ENCODE peak calls at places on chromosomes 2 and 18, in six cellular contexts. Z, O, P, F, V and I are unnamed samples.

GRCh38 chr2:186456941-186457340 is 29.1 kb upstream of the ZC3H15 start:
- DNase-seq in Z (no peak), O (peak), P (no peak), F (no peak), V (no peak), I (no peak)

GRCh38 chr18:35618703-35619102 is 37.2 kb downstream of the GALNT1 start:
- DNase-seq in Z (no peak), O (peak), P (no peak), F (no peak), V (no peak), I (no peak)

GRCh38 chr2:71166812-71167211 is 36.4 kb downstream of the MPHOSPH10 start:
- DNase-seq in Z (no peak), O (no peak), P (no peak), F (no peak), V (no peak), I (no peak)

GRCh38 chr2:239460780-239461179 is 60.0 kb upstream of the HDAC4 start:
- DNase-seq in Z (no peak), O (no peak), P (no peak), F (no peak), V (no peak), I (no peak)

GRCh38 chr2:25294573-25295462 is 46.9 kb downstream of the DNMT3A start:
- DNase-seq in Z (no peak), O (peak), P (peak), F (no peak), V (no peak), I (no peak)

GRCh38 chr2:217218269-217219140 is 358.6 kb upstream of the TNP1 start:
- DNase-seq in Z (no peak), O (peak), P (no peak), F (peak), V (no peak), I (no peak)

GRCh38 chr2:141439524-141439923 is 691.3 kb downstream of the LRP1B start:
- DNase-seq in Z (no peak), O (peak), P (no peak), F (no peak), V (no peak), I (peak)

GRCh38 chr2:235584269-235585007 is 90.6 kb downstream of the AGAP1 start:
- DNase-seq in Z (no peak), O (no peak), P (no peak), F (no peak), V (no peak), I (no peak)

GRCh38 chr2:26890341-26891000 is 42.5 kb downstream of the DPYSL5 start:
- DNase-seq in Z (no peak), O (no peak), P (no peak), F (no peak), V (no peak), I (no peak)

GRCh38 chr2:100757621-100758394 is 62.1 kb upstream of the NPAS2 start:
- DNase-seq in Z (no peak), O (peak), P (no peak), F (no peak), V (peak), I (peak)

GRCh38 chr2:4937550-4937949 is 754.6 kb upstream of the SOX11 start:
- DNase-seq in Z (no peak), O (peak), P (no peak), F (no peak), V (peak), I (no peak)

GRCh38 chr2:43343573-43344304 is 117.3 kb upstream of the ZFP36L2 start:
- DNase-seq in Z (no peak), O (peak), P (peak), F (no peak), V (no peak), I (peak)

GRCh38 chr2:216536725-216537124 is 38.1 kb downstream of the RPL37A start:
- DNase-seq in Z (no peak), O (peak), P (peak), F (no peak), V (no peak), I (no peak)

GRCh38 chr18:961644-962355 is 57.1 kb downstream of the ADCYAP1 start:
- DNase-seq in Z (peak), O (peak), P (peak), F (no peak), V (no peak), I (peak)

GRCh38 chr2:98459776-98460175 is 15.1 kb downstream of the INPP4A start:
- DNase-seq in Z (no peak), O (peak), P (no peak), F (no peak), V (no peak), I (no peak)

GRCh38 chr2:60365556-60365955 is 187.9 kb downstream of the BCL11A start:
- DNase-seq in Z (peak), O (peak), P (no peak), F (no peak), V (no peak), I (no peak)

GRCh38 chr2:179049546-179050311 is at the start of gene CCDC141:
- DNase-seq in Z (peak), O (no peak), P (peak), F (no peak), V (no peak), I (no peak)

GRCh38 chr2:196453613-196454047 is 185.9 kb upstream of the CCDC150 start:
- DNase-seq in Z (peak), O (peak), P (no peak), F (peak), V (peak), I (peak)

GRCh38 chr2:28821295-28821958 is 10.8 kb downstream of the SPDYA start:
- DNase-seq in Z (peak), O (peak), P (no peak), F (peak), V (peak), I (peak)

GRCh38 chr2:72204156-72204781 is 56.6 kb upstream of the CYP26B1 start:
- DNase-seq in Z (no peak), O (peak), P (no peak), F (peak), V (no peak), I (no peak)

GRCh38 chr2:102318437-102318836 is 7.1 kb downstream of the IL1RL1 start:
- DNase-seq in Z (no peak), O (no peak), P (no peak), F (no peak), V (no peak), I (no peak)

GRCh38 chr2:196291873-196292800 is 120.8 kb upstream of the STK17B start:
- DNase-seq in Z (no peak), O (peak), P (no peak), F (peak), V (no peak), I (peak)

GRCh38 chr18:62863629-62864028 is 148.3 kb downstream of the PHLPP1 start:
- DNase-seq in Z (no peak), O (peak), P (no peak), F (peak), V (no peak), I (no peak)

GRCh38 chr2:43513216-43513615 is 82.6 kb downstream of the THADA start:
- DNase-seq in Z (no peak), O (no peak), P (no peak), F (no peak), V (no peak), I (no peak)

GRCh38 chr2:44679584-44679983 is 261.9 kb upstream of the SIX3 start:
- DNase-seq in Z (no peak), O (no peak), P (no peak), F (no peak), V (no peak), I (no peak)

GRCh38 chr2:64538764-64539433 is 14.8 kb downstream of the AFTPH start:
- DNase-seq in Z (no peak), O (peak), P (no peak), F (no peak), V (no peak), I (no peak)

GRCh38 chr2:203498161-203498560 is 36.9 kb downstream of the RAPH1 start:
- DNase-seq in Z (no peak), O (peak), P (no peak), F (peak), V (no peak), I (peak)

GRCh38 chr2:38723173-38723572 is 28.0 kb downstream of the SRSF7 start:
- DNase-seq in Z (no peak), O (no peak), P (no peak), F (no peak), V (no peak), I (no peak)

GRCh38 chr2:13413989-13414388 is 697.3 kb downstream of the TRIB2 start:
- DNase-seq in Z (no peak), O (no peak), P (no peak), F (no peak), V (no peak), I (no peak)

GRCh38 chr18:67428148-67428547 is 88.4 kb downstream of the DSEL start:
- DNase-seq in Z (no peak), O (peak), P (no peak), F (no peak), V (no peak), I (no peak)

GRCh38 chr2:234768608-234769196 is 183.1 kb upstream of the SH3BP4 start:
- DNase-seq in Z (no peak), O (no peak), P (no peak), F (no peak), V (no peak), I (no peak)

GRCh38 chr2:239151201-239152131 is 249.4 kb downstream of the HDAC4 start:
- DNase-seq in Z (no peak), O (no peak), P (peak), F (no peak), V (no peak), I (no peak)

GRCh38 chr18:25253136-25253535 is 98.8 kb downstream of the ZNF521 start:
- DNase-seq in Z (no peak), O (no peak), P (no peak), F (no peak), V (no peak), I (no peak)